ENCODE peak calls at places on chromosomes 11 and 22, in ten cellular contexts. C, U, S, F, M, X, B, Z, R and T are unnamed samples.

GRCh38 chr11:44047298-44047697 is 483 bp upstream of the ACCSL start:
- DNase-seq in C (no peak), U (no peak), S (no peak), F (no peak), M (no peak), X (no peak), B (no peak), Z (no peak), R (no peak), T (no peak)

GRCh38 chr11:2036863-2037486 is 39.3 kb upstream of the H19 start:
- DNase-seq in C (no peak), U (no peak), S (no peak), F (no peak), M (no peak), X (no peak), B (no peak), Z (no peak), R (no peak), T (no peak)

GRCh38 chr22:39433476-39434242 is 23.2 kb upstream of the MGAT3 start:
- DNase-seq in C (no peak), U (no peak), S (peak; percentile 75), F (no peak), M (no peak), X (no peak), B (no peak), Z (no peak), R (no peak), T (no peak)

GRCh38 chr22:19875531-19876313 is 21.0 kb upstream of the GNB1L start:
- DNase-seq in C (no peak), U (peak; percentile 14), S (peak; percentile 63), F (peak; percentile 62), M (no peak), X (no peak), B (no peak), Z (no peak), R (no peak), T (peak; percentile 45)

GRCh38 chr11:2738551-2739431 is 39.0 kb upstream of the KCNQ1OT1 start:
- DNase-seq in C (no peak), U (no peak), S (peak; percentile 65), F (no peak), M (no peak), X (no peak), B (no peak), Z (no peak), R (no peak), T (no peak)

GRCh38 chr11:120295110-120295509 is 30.0 kb upstream of the TLCD5 start:
- DNase-seq in C (no peak), U (peak; percentile 23), S (no peak), F (no peak), M (no peak), X (no peak), B (no peak), Z (no peak), R (no peak), T (no peak)

GRCh38 chr22:46437990-46438389 is 99.4 kb downstream of the CELSR1 start:
- DNase-seq in C (no peak), U (no peak), S (peak; percentile 45), F (no peak), M (no peak), X (no peak), B (no peak), Z (no peak), R (no peak), T (no peak)

GRCh38 chr11:36577859-36578258 is 10.1 kb downstream of the RAG1 start:
- DNase-seq in C (peak; percentile 24), U (no peak), S (no peak), F (no peak), M (no peak), X (no peak), B (no peak), Z (no peak), R (no peak), T (no peak)

GRCh38 chr11:21115999-21116398 is 446.6 kb downstream of the NELL1 start:
- DNase-seq in C (no peak), U (no peak), S (no peak), F (no peak), M (no peak), X (no peak), B (no peak), Z (no peak), R (no peak), T (no peak)

GRCh38 chr11:21104641-21105040 is 435.3 kb downstream of the NELL1 start:
- DNase-seq in C (no peak), U (no peak), S (no peak), F (no peak), M (no peak), X (no peak), B (no peak), Z (no peak), R (no peak), T (no peak)

GRCh38 chr11:21105196-21105917 is 436.0 kb downstream of the NELL1 start:
- DNase-seq in C (no peak), U (no peak), S (no peak), F (no peak), M (peak; percentile 40), X (no peak), B (no peak), Z (no peak), R (no peak), T (no peak)

GRCh38 chr11:21110378-21110777 is 441.0 kb downstream of the NELL1 start:
- DNase-seq in C (no peak), U (no peak), S (no peak), F (no peak), M (no peak), X (no peak), B (no peak), Z (no peak), R (no peak), T (no peak)
- H3K27me3 ChIP-seq in C (no peaks in the 10 kb centered on the region), U (no peaks in the 10 kb centered on the region), S (no peaks in the 10 kb centered on the region), F (no peaks in the 10 kb centered on the region), M (no peaks in the 10 kb centered on the region), X (no peaks in the 10 kb centered on the region), B (no peaks in the 10 kb centered on the region), Z (no peaks in the 10 kb centered on the region), R (no peaks in the 10 kb centered on the region), T (no peaks in the 10 kb centered on the region)

DNA sequence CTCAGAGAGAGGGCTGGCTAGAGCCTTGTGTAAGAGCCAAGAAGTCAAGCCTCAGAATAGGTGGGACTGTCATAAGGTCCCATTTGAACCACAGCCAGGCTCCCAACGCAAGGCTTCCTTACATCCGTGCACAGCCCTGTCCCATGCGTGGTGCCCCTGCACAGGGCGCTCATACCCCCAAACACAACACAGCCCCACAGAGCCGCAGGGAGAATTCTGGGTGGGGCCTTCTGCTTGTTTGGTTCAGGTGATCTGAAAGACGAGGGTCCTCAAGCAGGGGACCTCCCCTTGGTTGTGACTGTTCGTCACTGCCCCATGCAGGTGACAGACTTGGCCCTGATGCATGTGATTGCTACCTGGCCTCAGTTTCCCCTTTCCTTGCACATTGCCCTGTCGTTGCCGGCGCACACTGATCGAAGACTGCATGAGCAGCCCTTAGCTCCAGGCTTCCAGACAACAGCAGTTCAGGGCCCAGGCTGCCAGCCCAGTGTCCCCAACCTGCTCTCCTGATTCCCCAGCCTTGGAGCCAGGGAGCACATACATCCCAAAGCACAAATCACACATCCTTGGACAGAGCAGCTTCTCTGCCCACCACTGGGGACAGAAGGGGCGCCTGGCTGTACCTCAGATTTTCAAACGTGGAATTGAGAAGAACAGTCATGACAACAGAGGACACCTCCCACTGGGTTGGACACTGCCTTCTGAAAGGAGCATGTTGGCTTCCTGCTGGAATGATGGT is 22.1 kb downstream of the GNAZ start:
- DNase-seq in C (no peak), U (no peak), S (no peak), F (no peak), M (no peak), X (no peak), B (no peak), Z (no peak), R (no peak), T (no peak)
- H3K27me3 ChIP-seq in C (no peaks in the 10 kb centered on the region), U (no peaks in the 10 kb centered on the region), S (no peaks in the 10 kb centered on the region), F (no peaks in the 10 kb centered on the region), M (no peaks in the 10 kb centered on the region), X (no peaks in the 10 kb centered on the region), B (no peaks in the 10 kb centered on the region), Z (no peaks in the 10 kb centered on the region), R (no peaks in the 10 kb centered on the region), T (no peaks in the 10 kb centered on the region)

DNA sequence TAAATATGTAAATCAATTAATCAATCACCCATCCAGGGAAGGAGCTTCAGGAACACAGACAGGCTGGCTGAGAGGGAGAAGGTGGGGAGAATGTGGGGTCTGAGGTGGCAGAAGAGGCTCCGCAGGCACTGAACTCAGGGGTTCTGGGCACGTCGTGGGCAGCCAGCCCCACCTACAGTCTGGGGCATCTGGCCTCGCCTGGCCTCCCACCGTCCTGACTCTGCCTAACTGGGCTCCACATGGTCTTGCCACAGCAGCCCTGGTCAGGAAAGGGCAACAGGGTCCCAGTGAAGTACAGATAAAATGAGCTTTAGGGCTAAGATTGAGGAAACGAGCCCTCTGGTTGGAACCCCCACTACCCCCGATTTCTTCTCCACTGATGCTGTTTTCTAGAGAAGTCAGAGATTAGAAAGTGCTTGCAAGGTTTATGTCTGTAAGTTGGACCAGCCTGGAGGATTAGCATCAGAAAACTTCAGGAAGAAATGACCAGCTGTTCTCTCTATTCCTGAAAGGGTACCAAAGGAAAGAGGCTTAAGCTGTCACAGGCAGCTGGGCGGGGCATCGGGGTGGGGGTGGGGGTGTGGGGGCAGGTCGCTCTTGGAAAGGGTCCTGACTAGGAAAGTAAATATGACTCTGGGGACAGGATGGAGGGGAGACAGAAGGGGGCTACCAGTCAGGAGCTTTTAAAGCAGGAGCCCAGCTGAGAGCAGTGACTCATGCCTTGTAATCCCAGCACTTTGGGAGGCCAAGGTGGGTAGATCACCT is 261.7 kb downstream of the BUD13 start:
- DNase-seq in C (no peak), U (no peak), S (no peak), F (no peak), M (no peak), X (no peak), B (no peak), Z (no peak), R (no peak), T (no peak)
- H3K27me3 ChIP-seq in C (no peaks in the 10 kb centered on the region), U (no peaks in the 10 kb centered on the region), S (no peaks in the 10 kb centered on the region), F (peaks cover 74% of the 10 kb centered on the region), M (no peaks in the 10 kb centered on the region), X (no peaks in the 10 kb centered on the region), B (peaks cover 3% of the 10 kb centered on the region), Z (no peaks in the 10 kb centered on the region), R (peaks cover 32% of the 10 kb centered on the region), T (peaks cover 12% of the 10 kb centered on the region)

GRCh38 chr22:42328130-42328821 is 57.8 kb upstream of the TCF20 start:
- DNase-seq in C (no peak), U (no peak), S (no peak), F (no peak), M (no peak), X (no peak), B (no peak), Z (no peak), R (no peak), T (no peak)

GRCh38 chr22:42329504-42329903 is 59.1 kb upstream of the TCF20 start:
- DNase-seq in C (no peak), U (no peak), S (no peak), F (no peak), M (no peak), X (no peak), B (no peak), Z (no peak), R (no peak), T (no peak)

GRCh38 chr22:42326786-42327185 is 56.3 kb upstream of the TCF20 start:
- DNase-seq in C (no peak), U (no peak), S (no peak), F (no peak), M (no peak), X (no peak), B (no peak), Z (no peak), R (no peak), T (no peak)

GRCh38 chr22:42326301-42326700 is 55.8 kb upstream of the TCF20 start:
- DNase-seq in C (no peak), U (no peak), S (no peak), F (no peak), M (no peak), X (no peak), B (no peak), Z (no peak), R (no peak), T (no peak)

DNA sequence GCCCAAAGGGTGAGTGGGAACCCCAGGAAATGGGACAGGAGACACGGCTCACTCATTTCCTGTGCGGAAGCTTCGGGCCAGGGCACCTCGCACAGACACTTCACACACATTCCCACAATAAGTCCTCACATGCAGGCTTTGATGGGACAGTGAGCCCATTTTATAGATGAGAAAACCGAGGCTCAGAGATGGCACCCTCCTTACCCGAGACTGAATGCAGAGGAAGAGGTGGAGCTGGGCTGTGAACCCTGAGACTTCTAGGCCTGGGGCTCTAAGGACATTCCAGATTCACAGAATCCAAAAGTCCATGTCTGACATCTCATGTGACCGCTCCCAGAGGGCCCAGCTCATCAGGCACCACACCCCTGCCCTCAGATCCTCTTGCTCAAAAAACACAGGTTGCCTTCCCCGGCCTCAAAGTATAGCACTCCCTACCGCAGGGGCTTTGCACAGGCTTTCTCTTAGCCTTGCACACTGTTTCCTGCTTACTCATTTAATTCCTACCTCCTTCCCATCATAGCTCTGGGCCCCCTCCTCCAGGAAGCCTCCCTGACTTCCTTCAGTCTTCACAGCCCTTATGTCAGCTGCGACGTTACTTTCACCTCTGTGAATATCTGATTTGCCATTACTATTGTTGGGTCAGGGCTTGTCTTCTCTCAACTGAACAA is 57.1 kb upstream of the TCF20 start:
- DNase-seq in C (no peak), U (no peak), S (no peak), F (no peak), M (no peak), X (no peak), B (no peak), Z (no peak), R (no peak), T (no peak)
- H3K27me3 ChIP-seq in C (no peaks in the 10 kb centered on the region), U (no peaks in the 10 kb centered on the region), S (no peaks in the 10 kb centered on the region), F (peaks cover 20% of the 10 kb centered on the region), M (no peaks in the 10 kb centered on the region), X (no peaks in the 10 kb centered on the region), B (peaks cover 6% of the 10 kb centered on the region), Z (no peaks in the 10 kb centered on the region), R (no peaks in the 10 kb centered on the region), T (peaks cover 4% of the 10 kb centered on the region)